ENCODE peak calls at places on chromosomes 2 and 18, in eight cellular contexts. C is myocyte; B is SK-N-SH; M is Caki2; N is activated CD4-positive, alpha-beta T cell treated with anti-CD3 and anti-CD28 coated beads, Interleukin-2, amount 50 U/mL, for 1 hour; G is activated naive CD4-positive, alpha-beta T cell; V is HTR-8/SVneo; X is head of caudate nucleus. O is an unnamed sample.

GRCh38 chr2:171086352-171087290 is 74.1 kb downstream of the TLK1 start:
- DNase-seq in C (peak), B (peak), M (peak), N (peak), G (peak), V (peak), X (peak), O (no peak)

GRCh38 chr18:62828091-62828640 is 112.8 kb downstream of the PHLPP1 start:
- DNase-seq in C (no peak), B (no peak), M (no peak), N (no peak), G (no peak), V (no peak), X (no peak), O (no peak)

GRCh38 chr2:186544255-186544675 is 45.6 kb upstream of the ITGAV start:
- DNase-seq in C (peak), B (no peak), M (peak), N (no peak), G (no peak), V (peak), X (no peak), O (no peak)

GRCh38 chr18:31325051-31325450 is 7.1 kb downstream of the DSG1 start:
- DNase-seq in C (no peak), B (no peak), M (peak), N (no peak), G (no peak), V (no peak), X (no peak), O (no peak)

GRCh38 chr2:161090401-161090800 is 69.8 kb upstream of the TANK start:
- DNase-seq in C (no peak), B (no peak), M (no peak), N (peak), G (peak), V (no peak), X (no peak), O (no peak)

GRCh38 chr2:105595536-105595935 is 149.2 kb upstream of the NCK2 start:
- DNase-seq in C (peak), B (no peak), M (peak), N (no peak), G (no peak), V (peak), X (no peak), O (no peak)

GRCh38 chr2:54402350-54402749 is 53.8 kb upstream of the SPTBN1 start:
- DNase-seq in C (no peak), B (no peak), M (no peak), N (no peak), G (no peak), V (peak), X (no peak), O (no peak)

GRCh38 chr2:222399038-222399783 is 25.1 kb upstream of the SGPP2 start:
- DNase-seq in C (peak), B (peak), M (no peak), N (no peak), G (no peak), V (no peak), X (no peak), O (no peak)

GRCh38 chr2:74249406-74250122 is 51.1 kb downstream of the MTHFD2 start:
- DNase-seq in C (peak), B (no peak), M (no peak), N (no peak), G (no peak), V (no peak), X (no peak), O (no peak)

GRCh38 chr2:226847090-226847489 is 11.2 kb downstream of the RHBDD1 start:
- DNase-seq in C (no peak), B (no peak), M (no peak), N (no peak), G (no peak), V (no peak), X (no peak), O (no peak)

GRCh38 chr2:233422050-233422639 is 67.9 kb downstream of the DGKD start:
- DNase-seq in C (no peak), B (no peak), M (peak), N (peak), G (peak), V (peak), X (no peak), O (no peak)

GRCh38 chr18:8124232-8125146 is 484.7 kb upstream of the RAB12 start:
- DNase-seq in C (no peak), B (no peak), M (no peak), N (no peak), G (no peak), V (no peak), X (no peak), O (no peak)

GRCh38 chr2:64913357-64913869 is 75.8 kb upstream of the SLC1A4 start:
- DNase-seq in C (no peak), B (peak), M (peak), N (no peak), G (no peak), V (no peak), X (no peak), O (no peak)

GRCh38 chr2:233822101-233822771 is 32.1 kb downstream of the HJURP start:
- DNase-seq in C (no peak), B (no peak), M (no peak), N (no peak), G (no peak), V (no peak), X (no peak), O (peak)

GRCh38 chr2:15912203-15912602 is 28.1 kb upstream of the MYCN start:
- DNase-seq in C (peak), B (no peak), M (peak), N (no peak), G (no peak), V (peak), X (peak), O (peak)

GRCh38 chr2:216315817-216316603 is 56.3 kb downstream of the MARCHF4 start:
- DNase-seq in C (peak), B (peak), M (peak), N (no peak), G (no peak), V (peak), X (no peak), O (no peak)

GRCh38 chr2:23624915-23625314 is 239.9 kb downstream of the KLHL29 start:
- DNase-seq in C (no peak), B (no peak), M (no peak), N (no peak), G (no peak), V (no peak), X (no peak), O (no peak)

GRCh38 chr2:183248866-183249567 is 124.8 kb downstream of the NUP35 start:
- DNase-seq in C (peak), B (peak), M (peak), N (no peak), G (no peak), V (peak), X (no peak), O (no peak)

GRCh38 chr2:102155703-102156515 is 13.4 kb downstream of the IL1R1 start:
- DNase-seq in C (peak), B (no peak), M (no peak), N (no peak), G (no peak), V (no peak), X (no peak), O (no peak)

GRCh38 chr2:240320561-240321091 is 114.8 kb upstream of the GPC1 start:
- DNase-seq in C (no peak), B (no peak), M (no peak), N (no peak), G (no peak), V (no peak), X (no peak), O (no peak)

GRCh38 chr2:131040661-131041401 is 52.4 kb downstream of the FAM168B start:
- DNase-seq in C (no peak), B (no peak), M (no peak), N (no peak), G (no peak), V (no peak), X (peak), O (no peak)

GRCh38 chr2:163348843-163349395 is 386.9 kb downstream of the FIGN start:
- DNase-seq in C (peak), B (no peak), M (peak), N (no peak), G (no peak), V (peak), X (no peak), O (no peak)

GRCh38 chr2:230929381-230930148 is 4.5 kb upstream of the GPR55 start:
- DNase-seq in C (no peak), B (no peak), M (no peak), N (no peak), G (no peak), V (no peak), X (no peak), O (no peak)

GRCh38 chr2:188369365-188369764 is 77.7 kb downstream of the GULP1 start:
- DNase-seq in C (peak), B (peak), M (peak), N (no peak), G (no peak), V (peak), X (peak), O (no peak)

O was measured in RWPE2.